ENCODE peak calls at places on chromosomes 4 and X, in six cellular contexts. W is fibroblast of lung, L is endothelial cell, D is nephron progenitor cell, H is pancreas, B is GM12878. R is an unnamed sample.

GRCh38 chr4:23401572-23401971 is 488.3 kb downstream of the PPARGC1A start:
- DNase-seq in W (peak), L (no peak), D (no peak), H (no peak), B (no peak), R (no peak)

GRCh38 chr4:112145326-112145819 is at the start of gene FAM241A:
- DNase-seq in W (peak), L (peak), D (peak), H (peak), B (no peak), R (peak)

GRCh38 chrX:12878536-12878935 is 11.7 kb downstream of the TLR7 start:
- DNase-seq in W (no peak), L (no peak), D (no peak), H (no peak), B (no peak), R (no peak)

GRCh38 chr4:109155682-109156243 is 146.7 kb downstream of the COL25A1 start:
- DNase-seq in W (peak), L (no peak), D (no peak), H (no peak), B (no peak), R (no peak)

GRCh38 chrX:291411-291901 is 10.3 kb downstream of the PLCXD1 start:
- DNase-seq in W (no peak), L (no peak), D (no peak), H (no peak), B (no peak), R (no peak)

GRCh38 chr4:122826596-122827257 is at the start of gene FGF2:
- DNase-seq in W (peak), L (peak), D (peak), H (peak), B (no peak), R (peak)

GRCh38 chrX:147917700-147918694 is 6.3 kb downstream of the FMR1 start:
- DNase-seq in W (peak), L (no peak), D (no peak), H (no peak), B (peak), R (peak)

GRCh38 chr4:124199755-124200154 is 512.8 kb downstream of the ANKRD50 start:
- DNase-seq in W (peak), L (no peak), D (no peak), H (no peak), B (no peak), R (peak)

GRCh38 chr4:98937977-98938376 is 9.0 kb upstream of the EIF4E start:
- DNase-seq in W (no peak), L (no peak), D (no peak), H (no peak), B (no peak), R (no peak)

GRCh38 chr4:47842985-47843384 is 5.1 kb upstream of the CORIN start:
- DNase-seq in W (no peak), L (no peak), D (no peak), H (no peak), B (no peak), R (no peak)

GRCh38 chr4:155953151-155954117 is at the start of gene CTSO:
- DNase-seq in W (peak), L (peak), D (peak), H (peak), B (peak), R (peak)

GRCh38 chrX:142084611-142085010 is 120.5 kb downstream of the MAGEC2 start:
- DNase-seq in W (no peak), L (no peak), D (no peak), H (no peak), B (no peak), R (no peak)

DNA sequence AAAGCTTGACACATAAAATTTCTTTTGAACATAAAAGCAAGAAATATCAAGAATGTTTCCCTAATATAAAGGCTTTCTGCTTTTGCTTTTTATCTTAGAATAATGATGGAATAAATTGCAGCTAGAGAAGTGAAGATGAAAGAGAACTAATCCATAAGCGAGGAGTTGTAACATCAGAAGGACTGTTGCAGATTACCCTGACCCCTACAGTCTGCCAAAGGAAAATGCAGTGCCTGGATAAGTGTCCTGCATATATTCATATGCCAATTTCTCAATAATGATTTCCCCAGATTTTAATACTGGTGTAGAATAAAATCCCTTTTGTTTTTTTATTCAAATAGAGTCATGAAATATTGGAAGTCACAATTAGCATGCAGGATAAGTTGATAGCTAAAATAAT is 115.9 kb downstream of the MAGEC2 start:
- DNase-seq in W (peak), L (no peak), D (no peak), H (no peak), B (no peak), R (peak)
- TF ChIP-seq CTCF in W (peak), L (no peak), D (peak), H (no peak), B (no peak), R (peak)

DNA sequence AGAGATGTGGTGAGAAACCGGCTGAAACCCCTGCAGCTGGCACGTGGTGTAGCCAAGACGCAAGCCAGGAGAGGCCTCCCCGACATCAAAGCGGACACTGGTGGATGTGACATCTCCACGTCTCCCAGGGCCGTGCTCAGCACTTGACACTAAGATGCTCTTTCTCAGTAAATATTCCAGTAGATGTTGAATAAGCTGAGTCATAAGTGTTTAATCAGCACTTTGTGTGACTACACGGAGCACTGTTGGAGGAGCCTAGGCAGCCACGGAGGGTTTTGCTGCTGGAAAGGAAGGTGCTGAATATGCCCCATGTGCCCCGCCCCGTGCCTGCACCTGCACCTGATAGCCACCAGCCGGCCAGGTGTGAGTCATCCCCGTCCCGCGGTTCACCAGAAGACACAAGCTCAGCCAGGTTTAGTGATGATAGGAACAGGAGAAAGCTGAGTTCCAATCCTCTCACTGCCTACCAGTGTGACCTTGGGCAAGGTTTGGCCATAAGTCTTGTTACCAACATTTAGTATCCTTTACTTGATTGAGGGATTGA is 29.0 kb upstream of the C4orf50 start:
- DNase-seq in W (no peak), L (no peak), D (no peak), H (no peak), B (no peak), R (no peak)
- TF ChIP-seq CTCF in W (no peak), L (no peak), D (no peak), H (no peak), B (no peak), R (no peak)

GRCh38 chr4:24557036-24558022 is 27.0 kb downstream of the DHX15 start:
- DNase-seq in W (peak), L (no peak), D (no peak), H (no peak), B (no peak), R (peak)

GRCh38 chr4:24561438-24562139 is 22.8 kb downstream of the DHX15 start:
- DNase-seq in W (no peak), L (no peak), D (no peak), H (no peak), B (no peak), R (no peak)

GRCh38 chr4:24559032-24559821 is 25.1 kb downstream of the DHX15 start:
- DNase-seq in W (peak), L (no peak), D (no peak), H (no peak), B (no peak), R (peak)

GRCh38 chr4:24560770-24561415 is 23.5 kb downstream of the DHX15 start:
- DNase-seq in W (peak), L (no peak), D (no peak), H (no peak), B (no peak), R (peak)

DNA sequence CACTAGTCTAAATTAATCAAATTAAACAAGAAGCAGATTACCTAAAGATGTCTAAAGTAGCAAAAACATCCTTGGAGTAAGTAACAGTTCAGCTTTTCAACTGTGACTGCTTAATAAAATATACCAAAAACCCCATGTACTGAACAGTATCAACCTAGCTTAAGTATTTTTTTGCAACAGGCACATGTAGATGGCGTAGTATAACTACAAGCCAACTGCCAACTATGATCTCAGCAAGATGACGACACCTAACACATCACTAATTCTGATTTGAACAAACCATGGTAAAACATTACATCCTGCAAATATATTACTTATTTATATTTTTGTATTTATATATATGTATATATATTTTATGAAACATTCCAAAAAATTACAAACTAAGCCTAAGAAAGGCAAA is 24.5 kb downstream of the DHX15 start:
- DNase-seq in W (peak), L (no peak), D (no peak), H (no peak), B (no peak), R (no peak)
- TF ChIP-seq CTCF in W (no peak), L (no peak), D (no peak), H (no peak), B (no peak), R (peak)

GRCh38 chrX:149505671-149506070 is 565 bp upstream of the IDS start:
- DNase-seq in W (no peak), L (no peak), D (no peak), H (no peak), B (no peak), R (no peak)

GRCh38 chrX:149504226-149504914 is 736 bp downstream of the IDS start:
- DNase-seq in W (no peak), L (peak), D (peak), H (no peak), B (no peak), R (no peak)

GRCh38 chrX:149508467-149508866 is 3.4 kb upstream of the IDS start:
- DNase-seq in W (no peak), L (no peak), D (no peak), H (no peak), B (no peak), R (no peak)

GRCh38 chrX:149506349-149506748 is 1.2 kb upstream of the IDS start:
- DNase-seq in W (no peak), L (no peak), D (no peak), H (no peak), B (no peak), R (no peak)

GRCh38 chrX:149504915-149505651 is at the start of gene IDS:
- DNase-seq in W (peak), L (peak), D (peak), H (peak), B (peak), R (peak)
- TF ChIP-seq CTCF in W (no peak), L (no peak), D (no peak), H (no peak), B (no peak), R (peak)